ENCODE peak calls at places on chromosomes 1 and 21, in nine cellular contexts. One of them, this sample, is unnamed.

GRCh38 chr1:201904579-201904978 is 15.9 kb downstream of the SHISA4 start:
- DNase-seq in fibroblast of lung: peak; percentile 90
- DNase-seq in NCI-H1092 treated with DMSO at 0.1 percent for 48 hours: no peak
- DNase-seq in trophoblast cell: no peak
- DNase-seq in effector CD8-positive, alpha-beta T cell: no peak
- DNase-seq in CD8-positive, alpha-beta memory T cell: no peak
- DNase-seq in endodermal cell: no peak
- DNase-seq in activated naive CD8-positive, alpha-beta T cell treated with anti-CD3 and anti-CD28 coated beads, Interleukin-2, amount 50 U/mL, for 16 hours: no peak
- DNase-seq in activated T-cell treated with anti-CD3 and anti-CD28 coated beads for 1 hour: no peak
- DNase-seq in this sample: peak; percentile 89

GRCh38 chr1:52237430-52237829 is 95.5 kb downstream of the ZFYVE9 start:
- DNase-seq in fibroblast of lung: peak; percentile 56
- DNase-seq in NCI-H1092 treated with DMSO at 0.1 percent for 48 hours: no peak
- DNase-seq in trophoblast cell: no peak
- DNase-seq in effector CD8-positive, alpha-beta T cell: no peak
- DNase-seq in CD8-positive, alpha-beta memory T cell: no peak
- DNase-seq in endodermal cell: no peak
- DNase-seq in activated naive CD8-positive, alpha-beta T cell treated with anti-CD3 and anti-CD28 coated beads, Interleukin-2, amount 50 U/mL, for 16 hours: no peak
- DNase-seq in activated T-cell treated with anti-CD3 and anti-CD28 coated beads for 1 hour: no peak
- DNase-seq in this sample: peak; percentile 50

GRCh38 chr21:26842976-26843911 is 2.0 kb downstream of the ADAMTS1 start:
- DNase-seq in fibroblast of lung: peak; percentile 97
- DNase-seq in NCI-H1092 treated with DMSO at 0.1 percent for 48 hours: no peak
- DNase-seq in trophoblast cell: peak; percentile 79
- DNase-seq in effector CD8-positive, alpha-beta T cell: no peak
- DNase-seq in CD8-positive, alpha-beta memory T cell: no peak
- DNase-seq in endodermal cell: peak; percentile 92
- DNase-seq in activated naive CD8-positive, alpha-beta T cell treated with anti-CD3 and anti-CD28 coated beads, Interleukin-2, amount 50 U/mL, for 16 hours: no peak
- DNase-seq in activated T-cell treated with anti-CD3 and anti-CD28 coated beads for 1 hour: no peak
- DNase-seq in this sample: peak; percentile 93

GRCh38 chr1:101613549-101613948 is 376.7 kb downstream of the S1PR1 start:
- DNase-seq in fibroblast of lung: no peak
- DNase-seq in NCI-H1092 treated with DMSO at 0.1 percent for 48 hours: no peak
- DNase-seq in trophoblast cell: no peak
- DNase-seq in effector CD8-positive, alpha-beta T cell: no peak
- DNase-seq in CD8-positive, alpha-beta memory T cell: no peak
- DNase-seq in endodermal cell: no peak
- DNase-seq in activated naive CD8-positive, alpha-beta T cell treated with anti-CD3 and anti-CD28 coated beads, Interleukin-2, amount 50 U/mL, for 16 hours: no peak
- DNase-seq in activated T-cell treated with anti-CD3 and anti-CD28 coated beads for 1 hour: no peak
- DNase-seq in this sample: no peak

GRCh38 chr1:15684468-15685283 is 556 bp downstream of the PLEKHM2 start:
- DNase-seq in fibroblast of lung: peak; percentile 22
- DNase-seq in NCI-H1092 treated with DMSO at 0.1 percent for 48 hours: peak; percentile 29
- DNase-seq in trophoblast cell: no peak
- DNase-seq in effector CD8-positive, alpha-beta T cell: peak; percentile 24
- DNase-seq in CD8-positive, alpha-beta memory T cell: peak; percentile 29
- DNase-seq in endodermal cell: peak; percentile 81
- DNase-seq in activated naive CD8-positive, alpha-beta T cell treated with anti-CD3 and anti-CD28 coated beads, Interleukin-2, amount 50 U/mL, for 16 hours: no peak
- DNase-seq in activated T-cell treated with anti-CD3 and anti-CD28 coated beads for 1 hour: peak; percentile 19
- DNase-seq in this sample: peak; percentile 61

GRCh38 chr1:63982201-63982600 is 208.4 kb downstream of the ROR1 start:
- DNase-seq in fibroblast of lung: no peak
- DNase-seq in NCI-H1092 treated with DMSO at 0.1 percent for 48 hours: no peak
- DNase-seq in trophoblast cell: no peak
- DNase-seq in effector CD8-positive, alpha-beta T cell: no peak
- DNase-seq in CD8-positive, alpha-beta memory T cell: no peak
- DNase-seq in endodermal cell: no peak
- DNase-seq in activated naive CD8-positive, alpha-beta T cell treated with anti-CD3 and anti-CD28 coated beads, Interleukin-2, amount 50 U/mL, for 16 hours: no peak
- DNase-seq in activated T-cell treated with anti-CD3 and anti-CD28 coated beads for 1 hour: no peak
- DNase-seq in this sample: no peak

GRCh38 chr1:228289996-228290881 is 82.4 kb downstream of the OBSCN start:
- DNase-seq in fibroblast of lung: no peak
- DNase-seq in NCI-H1092 treated with DMSO at 0.1 percent for 48 hours: no peak
- DNase-seq in trophoblast cell: no peak
- DNase-seq in effector CD8-positive, alpha-beta T cell: no peak
- DNase-seq in CD8-positive, alpha-beta memory T cell: no peak
- DNase-seq in endodermal cell: no peak
- DNase-seq in activated naive CD8-positive, alpha-beta T cell treated with anti-CD3 and anti-CD28 coated beads, Interleukin-2, amount 50 U/mL, for 16 hours: no peak
- DNase-seq in activated T-cell treated with anti-CD3 and anti-CD28 coated beads for 1 hour: no peak
- DNase-seq in this sample: no peak

GRCh38 chr1:4110888-4111287 is 210.8 kb upstream of the C1orf174 start:
- DNase-seq in fibroblast of lung: no peak
- DNase-seq in NCI-H1092 treated with DMSO at 0.1 percent for 48 hours: no peak
- DNase-seq in trophoblast cell: no peak
- DNase-seq in effector CD8-positive, alpha-beta T cell: no peak
- DNase-seq in CD8-positive, alpha-beta memory T cell: no peak
- DNase-seq in endodermal cell: no peak
- DNase-seq in activated naive CD8-positive, alpha-beta T cell treated with anti-CD3 and anti-CD28 coated beads, Interleukin-2, amount 50 U/mL, for 16 hours: no peak
- DNase-seq in activated T-cell treated with anti-CD3 and anti-CD28 coated beads for 1 hour: no peak
- DNase-seq in this sample: no peak

GRCh38 chr1:111888740-111889376 is 100.6 kb downstream of the KCND3 start:
- DNase-seq in fibroblast of lung: no peak
- DNase-seq in NCI-H1092 treated with DMSO at 0.1 percent for 48 hours: peak; percentile 23
- DNase-seq in trophoblast cell: no peak
- DNase-seq in effector CD8-positive, alpha-beta T cell: no peak
- DNase-seq in CD8-positive, alpha-beta memory T cell: no peak
- DNase-seq in endodermal cell: no peak
- DNase-seq in activated naive CD8-positive, alpha-beta T cell treated with anti-CD3 and anti-CD28 coated beads, Interleukin-2, amount 50 U/mL, for 16 hours: no peak
- DNase-seq in activated T-cell treated with anti-CD3 and anti-CD28 coated beads for 1 hour: no peak
- DNase-seq in this sample: no peak

GRCh38 chr1:231724876-231725647 is 98.5 kb downstream of the DISC1 start:
- DNase-seq in fibroblast of lung: peak; percentile 60
- DNase-seq in NCI-H1092 treated with DMSO at 0.1 percent for 48 hours: peak; percentile 23
- DNase-seq in trophoblast cell: peak; percentile 25
- DNase-seq in effector CD8-positive, alpha-beta T cell: no peak
- DNase-seq in CD8-positive, alpha-beta memory T cell: no peak
- DNase-seq in endodermal cell: peak; percentile 90
- DNase-seq in activated naive CD8-positive, alpha-beta T cell treated with anti-CD3 and anti-CD28 coated beads, Interleukin-2, amount 50 U/mL, for 16 hours: no peak
- DNase-seq in activated T-cell treated with anti-CD3 and anti-CD28 coated beads for 1 hour: no peak
- DNase-seq in this sample: peak; percentile 29

GRCh38 chr21:36654341-36654740 is 44.6 kb upstream of the SIM2 start:
- DNase-seq in fibroblast of lung: no peak
- DNase-seq in NCI-H1092 treated with DMSO at 0.1 percent for 48 hours: no peak
- DNase-seq in trophoblast cell: no peak
- DNase-seq in effector CD8-positive, alpha-beta T cell: no peak
- DNase-seq in CD8-positive, alpha-beta memory T cell: no peak
- DNase-seq in endodermal cell: no peak
- DNase-seq in activated naive CD8-positive, alpha-beta T cell treated with anti-CD3 and anti-CD28 coated beads, Interleukin-2, amount 50 U/mL, for 16 hours: no peak
- DNase-seq in activated T-cell treated with anti-CD3 and anti-CD28 coated beads for 1 hour: no peak
- DNase-seq in this sample: no peak

GRCh38 chr1:101250219-101250618 is 13.4 kb downstream of the S1PR1 start:
- DNase-seq in fibroblast of lung: no peak
- DNase-seq in NCI-H1092 treated with DMSO at 0.1 percent for 48 hours: no peak
- DNase-seq in trophoblast cell: no peak
- DNase-seq in effector CD8-positive, alpha-beta T cell: no peak
- DNase-seq in CD8-positive, alpha-beta memory T cell: no peak
- DNase-seq in endodermal cell: no peak
- DNase-seq in activated naive CD8-positive, alpha-beta T cell treated with anti-CD3 and anti-CD28 coated beads, Interleukin-2, amount 50 U/mL, for 16 hours: no peak
- DNase-seq in activated T-cell treated with anti-CD3 and anti-CD28 coated beads for 1 hour: no peak
- DNase-seq in this sample: no peak

GRCh38 chr21:42939581-42940413 is 14.4 kb upstream of the ERVH48-1 start:
- DNase-seq in fibroblast of lung: peak; percentile 99
- DNase-seq in NCI-H1092 treated with DMSO at 0.1 percent for 48 hours: no peak
- DNase-seq in trophoblast cell: peak; percentile 94
- DNase-seq in effector CD8-positive, alpha-beta T cell: no peak
- DNase-seq in CD8-positive, alpha-beta memory T cell: no peak
- DNase-seq in endodermal cell: peak; percentile 35
- DNase-seq in activated naive CD8-positive, alpha-beta T cell treated with anti-CD3 and anti-CD28 coated beads, Interleukin-2, amount 50 U/mL, for 16 hours: no peak
- DNase-seq in activated T-cell treated with anti-CD3 and anti-CD28 coated beads for 1 hour: no peak
- DNase-seq in this sample: peak; percentile 95

This sample was measured in AG08395.